ENCODE peak calls at places on chromosomes 5 and 9, in four cellular contexts. C is IMR-90, M is breast epithelium, G is fibroblast of pulmonary artery. Z is an unnamed sample.

GRCh38 chr9:132293145-132293721 is 61.6 kb downstream of the SETX start:
- DNase-seq in M (no peak), G (no peak), C (no peak), Z (no peak)

GRCh38 chr9:88775559-88775958 is 215.7 kb upstream of the S1PR3 start:
- DNase-seq in G (no peak), M (no peak), C (peak; percentile 43), Z (no peak)

GRCh38 chr5:34570721-34571379 is 85.3 kb upstream of the RAI14 start:
- DNase-seq in C (peak; percentile 75), M (no peak), G (peak; percentile 71), Z (no peak)

GRCh38 chr5:16776611-16777251 is 159.4 kb downstream of the MYO10 start:
- DNase-seq in M (peak; percentile 64), G (no peak), C (no peak), Z (no peak)

GRCh38 chr9:37693265-37693664 is 42.5 kb downstream of the FRMPD1 start:
- DNase-seq in M (no peak), C (peak; percentile 20), G (no peak), Z (no peak)

GRCh38 chr9:79054500-79054899 is 517.3 kb upstream of the TLE4 start:
- DNase-seq in M (no peak), G (peak; percentile 7), C (peak; percentile 60), Z (no peak)

GRCh38 chr9:27632254-27632653 is 59.0 kb upstream of the C9orf72 start:
- DNase-seq in G (no peak), C (no peak), M (no peak), Z (no peak)

GRCh38 chr5:80867233-80867632 is 92.9 kb upstream of the RASGRF2 start:
- DNase-seq in M (no peak), G (peak; percentile 58), C (peak; percentile 13), Z (no peak)

GRCh38 chr5:111472579-111472978 is 39.8 kb downstream of the STARD4 start:
- DNase-seq in C (no peak), G (no peak), M (no peak), Z (no peak)

GRCh38 chr9:114889802-114890224 is 40.6 kb downstream of the TNFSF8 start:
- DNase-seq in G (no peak), C (no peak), M (no peak), Z (no peak)

GRCh38 chr5:179374506-179375235 is 29.4 kb upstream of the ADAMTS2 start:
- DNase-seq in M (no peak), C (no peak), G (no peak), Z (no peak)

GRCh38 chr5:109740329-109740728 is 50.6 kb downstream of the MAN2A1 start:
- DNase-seq in G (no peak), C (peak; percentile 34), M (peak; percentile 25), Z (no peak)

GRCh38 chr5:149162401-149163084 is 21.2 kb downstream of the ABLIM3 start:
- DNase-seq in G (peak; percentile 49), C (peak; percentile 74), M (no peak), Z (no peak)

GRCh38 chr5:65199988-65200668 is 281.6 kb downstream of the ADAMTS6 start:
- DNase-seq in G (peak; percentile 76), C (peak; percentile 83), M (no peak), Z (no peak)

GRCh38 chr5:147648597-147648996 is 133.9 kb downstream of the JAKMIP2 start:
- DNase-seq in M (no peak), C (no peak), G (no peak), Z (no peak)

GRCh38 chr5:14211818-14212799 is 69.0 kb downstream of the TRIO start:
- DNase-seq in G (no peak), C (no peak), M (no peak), Z (no peak)

GRCh38 chr5:167511-167910 is 23.8 kb upstream of the LRRC14B start:
- DNase-seq in C (peak; percentile 14), G (no peak), M (no peak), Z (no peak)

GRCh38 chr9:87557996-87558395 is 60.3 kb downstream of the DAPK1 start:
- DNase-seq in M (no peak), C (no peak), G (peak; percentile 72), Z (no peak)

GRCh38 chr9:89638897-89639296 is 34.1 kb downstream of the GADD45G start:
- DNase-seq in C (no peak), G (no peak), M (no peak), Z (no peak)

GRCh38 chr9:83219924-83220438 is 157.0 kb upstream of the RASEF start:
- DNase-seq in G (no peak), M (no peak), C (no peak), Z (no peak)

GRCh38 chr5:129096382-129096991 is 1.9 kb downstream of the ISOC1 start:
- DNase-seq in M (no peak), G (peak; percentile 39), C (no peak), Z (no peak)

GRCh38 chr9:111179577-111179976 is 141.3 kb upstream of the LPAR1 start:
- DNase-seq in M (no peak), C (no peak), G (no peak), Z (no peak)

GRCh38 chr5:83844320-83845068 is 123.8 kb upstream of the HAPLN1 start:
- DNase-seq in M (peak; percentile 26), G (peak; percentile 86), C (peak; percentile 74), Z (no peak)

GRCh38 chr5:10310073-10310779 is 2.5 kb upstream of the CMBL start:
- DNase-seq in M (no peak), C (peak; percentile 59), G (peak; percentile 22), Z (no peak)

GRCh38 chr9:112086627-112087026 is 88.5 kb downstream of the SUSD1 start:
- DNase-seq in C (peak; percentile 43), G (peak; percentile 64), M (no peak), Z (no peak)

GRCh38 chr9:11086561-11086960 is 473.8 kb upstream of the PTPRD start:
- DNase-seq in G (peak; percentile 20), M (no peak), C (no peak), Z (no peak)

GRCh38 chr5:180352116-180352975 is 790 bp downstream of the GFPT2 start:
- DNase-seq in C (no peak), G (no peak), M (peak; percentile 24), Z (no peak)

GRCh38 chr9:87667164-87667738 is 58.7 kb upstream of the CTSL start:
- DNase-seq in G (peak; percentile 33), M (no peak), C (no peak), Z (no peak)

GRCh38 chr5:120991569-120991968 is 527.5 kb downstream of the PRR16 start:
- DNase-seq in G (no peak), C (no peak), M (no peak), Z (no peak)

GRCh38 chr5:150140830-150141229 is 14.8 kb downstream of the PDGFRB start:
- DNase-seq in G (peak; percentile 87), M (no peak), C (peak; percentile 100), Z (no peak)

GRCh38 chr5:10133830-10134229 is 115.9 kb downstream of the ATPSCKMT start:
- DNase-seq in M (no peak), G (peak; percentile 13), C (peak; percentile 16), Z (no peak)

GRCh38 chr9:137397675-137398423 is 25.1 kb downstream of the EXD3 start:
- DNase-seq in C (no peak), M (no peak), G (no peak), Z (no peak)

GRCh38 chr5:133753856-133754255 is 141.5 kb upstream of the FSTL4 start:
- DNase-seq in C (no peak), M (no peak), G (no peak), Z (peak; percentile 16)

GRCh38 chr5:67255881-67256280 is 59.3 kb upstream of the CD180 start:
- DNase-seq in G (peak; percentile 52), M (no peak), C (no peak), Z (no peak)

GRCh38 chr5:152683205-152683604 is 278.1 kb upstream of the NMUR2 start:
- DNase-seq in M (no peak), C (no peak), G (no peak), Z (no peak)

GRCh38 chr9:18394847-18395355 is 79.1 kb upstream of the ADAMTSL1 start:
- DNase-seq in M (no peak), G (no peak), C (no peak), Z (no peak)
- TF ChIP-seq CTCF in M (no peak), G (no peak), C (no peak), Z (no peak)

DNA sequence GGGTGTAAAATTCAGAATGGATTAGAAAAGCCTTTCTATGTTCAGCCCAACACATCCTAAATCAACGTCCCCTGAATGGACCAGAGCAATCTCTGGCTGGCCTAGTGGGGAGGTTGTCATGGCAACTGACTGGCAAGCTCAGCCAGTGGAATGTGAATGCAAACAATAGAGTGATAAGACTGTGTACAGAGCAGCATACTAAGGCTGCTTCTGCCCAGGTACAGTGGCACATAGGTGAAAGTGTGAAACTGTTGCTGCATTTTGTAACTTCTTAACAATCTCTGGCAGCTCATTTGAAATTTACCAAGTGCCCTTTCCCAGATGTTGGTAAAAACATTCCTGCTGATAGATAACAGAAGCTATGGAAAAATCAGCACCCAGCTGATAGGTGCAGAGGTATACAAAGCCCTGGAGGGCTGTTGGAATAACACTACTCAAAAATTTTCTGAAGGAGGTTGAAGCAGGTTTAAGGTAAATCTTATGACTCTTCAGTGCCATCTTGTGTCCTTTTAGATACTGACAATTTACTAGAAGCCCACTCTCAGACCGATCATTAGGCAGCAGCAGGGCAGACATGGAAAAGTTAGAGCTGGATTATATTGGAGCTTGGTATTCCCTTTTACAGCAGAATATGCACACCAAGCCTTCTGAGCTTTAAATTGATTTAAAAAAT is 267.3 kb downstream of the RAB3C start:
- DNase-seq in M (no peak), G (peak; percentile 64), C (peak; percentile 26), Z (peak; percentile 32)
- TF ChIP-seq CTCF in M (no peak), G (peak; percentile 56), C (peak; percentile 48), Z (peak; percentile 54)

GRCh38 chr5:123086376-123087055 is 2.5 kb upstream of the PRDM6 start:
- DNase-seq in C (no peak), G (no peak), M (no peak), Z (no peak)
- TF ChIP-seq CTCF in C (no peak), G (no peak), M (no peak), Z (no peak)

DNA sequence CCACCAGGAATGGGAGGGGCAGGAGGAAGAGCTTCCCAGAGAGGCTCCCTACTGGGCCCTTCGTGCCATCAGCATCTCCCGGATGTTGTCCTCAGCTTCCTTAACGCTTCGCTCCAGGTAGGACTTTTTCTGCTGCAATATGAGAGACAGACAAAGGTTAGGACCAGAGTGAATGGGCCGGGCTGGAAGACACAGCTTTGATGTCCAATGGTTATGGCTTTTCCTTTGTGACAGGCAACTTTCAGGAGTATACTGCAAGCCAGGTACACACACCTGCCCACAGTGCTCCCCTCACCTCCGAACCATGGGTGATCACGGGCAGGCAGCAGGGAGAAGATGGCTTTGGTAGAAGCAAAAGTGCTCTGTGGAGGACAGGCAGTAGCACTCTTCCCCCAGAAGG is 57.0 kb downstream of the PFDN1 start:
- DNase-seq in M (no peak), C (no peak), G (no peak), Z (no peak)
- TF ChIP-seq CTCF in M (no peak), C (no peak), G (no peak), Z (no peak)

DNA sequence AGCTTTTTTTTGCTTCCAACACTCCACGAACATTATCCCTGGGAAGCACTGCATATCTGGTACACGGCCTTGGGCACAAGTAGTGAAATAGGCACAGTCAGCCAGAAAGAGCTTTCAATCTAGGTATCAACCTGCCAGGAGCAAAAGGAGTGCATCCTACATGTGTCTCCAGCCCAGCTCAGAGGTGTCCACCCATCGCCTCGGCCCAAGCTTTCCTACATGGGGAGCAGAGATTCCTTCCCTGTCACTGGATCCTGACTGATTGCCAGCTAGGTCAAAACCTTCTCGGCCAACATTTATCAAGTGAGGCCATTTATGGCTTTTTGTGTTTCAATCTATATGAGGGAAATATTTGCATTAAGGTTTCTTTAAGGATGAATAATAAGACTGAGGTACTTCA is 55.8 kb downstream of the GOLM1 start:
- DNase-seq in M (peak; percentile 4), G (no peak), C (no peak), Z (no peak)
- TF ChIP-seq CTCF in M (no peak), G (no peak), C (no peak), Z (no peak)

Z was measured in mesothelial cell of epicardium.